ENCODE peak calls at places on chromosomes 2 and 18, in four cellular contexts. X is bronchial epithelial cell, H is SK-N-SH, Z is GM23248. D is an unnamed sample.

GRCh38 chr2:217824223-217824622 is 178.6 kb downstream of the TNS1 start:
- DNase-seq in X (no peak), H (no peak), Z (no peak), D (no peak)

GRCh38 chr2:26608557-26608956 is 32.6 kb downstream of the CIB4 start:
- DNase-seq in X (no peak), H (no peak), Z (no peak), D (no peak)

GRCh38 chr2:174120346-174120745 is 128.0 kb downstream of the OLA1 start:
- DNase-seq in X (peak; percentile 83), H (no peak), Z (peak; percentile 38), D (no peak)

GRCh38 chr18:67553471-67553870 is 37.0 kb upstream of the DSEL start:
- DNase-seq in X (no peak), H (no peak), Z (no peak), D (no peak)

GRCh38 chr2:3780477-3781402 is 77.4 kb downstream of the DCDC2C start:
- DNase-seq in X (peak; percentile 11), H (peak; percentile 87), Z (peak; percentile 57), D (peak; percentile 87)

GRCh38 chr18:32450026-32450681 is 20.5 kb downstream of the GAREM1 start:
- DNase-seq in X (no peak), H (no peak), Z (no peak), D (no peak)

GRCh38 chr2:120880381-120880780 is 144.7 kb downstream of the GLI2 start:
- DNase-seq in X (no peak), H (no peak), Z (no peak), D (peak; percentile 50)

GRCh38 chr2:126891681-126892500 is 6.8 kb upstream of the TEX51 start:
- DNase-seq in X (no peak), H (no peak), Z (no peak), D (no peak)

GRCh38 chr2:217150236-217150635 is 290.4 kb upstream of the TNP1 start:
- DNase-seq in X (no peak), H (no peak), Z (peak; percentile 49), D (no peak)

GRCh38 chr2:233059797-233060499 is at the start of gene INPP5D:
- DNase-seq in X (no peak), H (no peak), Z (no peak), D (no peak)

GRCh38 chr2:235930701-235931100 is 237.5 kb downstream of the GBX2 start:
- DNase-seq in X (no peak), H (no peak), Z (no peak), D (no peak)

GRCh38 chr2:28802975-28803429 is 7.6 kb upstream of the SPDYA start:
- DNase-seq in X (no peak), H (no peak), Z (peak; percentile 48), D (no peak)

GRCh38 chr18:77320960-77321559 is 71.4 kb downstream of the GALR1 start:
- DNase-seq in X (no peak), H (no peak), Z (no peak), D (no peak)

GRCh38 chr2:26885651-26886329 is 37.9 kb downstream of the DPYSL5 start:
- DNase-seq in X (no peak), H (no peak), Z (no peak), D (no peak)

GRCh38 chr2:16014041-16014787 is 73.9 kb downstream of the MYCN start:
- DNase-seq in X (no peak), H (no peak), Z (no peak), D (peak; percentile 56)

GRCh38 chr2:16013571-16013970 is 73.2 kb downstream of the MYCN start:
- DNase-seq in X (no peak), H (no peak), Z (no peak), D (peak; percentile 54)

GRCh38 chr2:16011621-16011960 is 71.2 kb downstream of the MYCN start:
- DNase-seq in X (no peak), H (no peak), Z (no peak), D (no peak)

GRCh38 chr2:16012029-16012596 is 71.8 kb downstream of the MYCN start:
- DNase-seq in X (no peak), H (no peak), Z (no peak), D (no peak)

GRCh38 chr2:16012626-16013501 is 72.5 kb downstream of the MYCN start:
- DNase-seq in X (peak; percentile 65), H (no peak), Z (no peak), D (peak; percentile 86)
- H3K4me3 ChIP-seq in X (no peak overlapping the region), H (no peak overlapping the region), Z (no peak overlapping the region), D (no peak overlapping the region)

GRCh38 chr2:129781749-129782617 is 197.5 kb upstream of the RAB6C start:
- DNase-seq in X (no peak), H (peak; percentile 22), Z (no peak), D (no peak)
- H3K27me3 ChIP-seq in X (no peaks in the 10 kb centered on the region), H (no peaks in the 10 kb centered on the region), Z (no peaks in the 10 kb centered on the region), D (no peaks in the 10 kb centered on the region)

GRCh38 chr2:224780814-224781213 is 64.6 kb upstream of the CCDC195 start:
- DNase-seq in X (no peak), H (no peak), Z (no peak), D (no peak)
- H3K36me3 ChIP-seq in X (no peaks in the 10 kb centered on the region), H (peaks cover 46% of the 10 kb centered on the region), Z (peaks cover 10% of the 10 kb centered on the region), D (no peaks in the 10 kb centered on the region)

GRCh38 chr2:25204190-25204838 is 35.9 kb upstream of the POMC start:
- DNase-seq in X (no peak), H (no peak), Z (peak; percentile 64), D (peak; percentile 67)

GRCh38 chr2:25198209-25198525 is 29.8 kb upstream of the POMC start:
- DNase-seq in X (no peak), H (no peak), Z (no peak), D (no peak)

GRCh38 chr2:25202290-25202689 is 33.9 kb upstream of the POMC start:
- DNase-seq in X (no peak), H (no peak), Z (no peak), D (no peak)

GRCh38 chr2:25201265-25201664 is 32.9 kb upstream of the POMC start:
- DNase-seq in X (no peak), H (no peak), Z (peak; percentile 35), D (no peak)

GRCh38 chr2:25201794-25202193 is 33.4 kb upstream of the POMC start:
- DNase-seq in X (no peak), H (no peak), Z (no peak), D (peak; percentile 49)
- H3K4me3 ChIP-seq in X (no peak overlapping the region), H (no peak overlapping the region), Z (no peak overlapping the region), D (no peak overlapping the region)

GRCh38 chr2:119197529-119198266 is 25.9 kb upstream of the STEAP3 start:
- DNase-seq in X (no peak), H (no peak), Z (no peak), D (no peak)
- H3K27me3 ChIP-seq in X (no peaks in the 10 kb centered on the region), H (peaks cover 6% of the 10 kb centered on the region), Z (peaks cover 5% of the 10 kb centered on the region), D (no peaks in the 10 kb centered on the region)

GRCh38 chr2:144405313-144405710 is 114.6 kb downstream of the ZEB2 start:
- DNase-seq in X (no peak), H (no peak), Z (no peak), D (no peak)

GRCh38 chr2:144403940-144404339 is 116.0 kb downstream of the ZEB2 start:
- DNase-seq in X (no peak), H (no peak), Z (no peak), D (no peak)

GRCh38 chr2:144401036-144401435 is 118.9 kb downstream of the ZEB2 start:
- DNase-seq in X (no peak), H (no peak), Z (no peak), D (no peak)

GRCh38 chr2:144404621-144405312 is 115.2 kb downstream of the ZEB2 start:
- DNase-seq in X (no peak), H (no peak), Z (no peak), D (no peak)

DNA sequence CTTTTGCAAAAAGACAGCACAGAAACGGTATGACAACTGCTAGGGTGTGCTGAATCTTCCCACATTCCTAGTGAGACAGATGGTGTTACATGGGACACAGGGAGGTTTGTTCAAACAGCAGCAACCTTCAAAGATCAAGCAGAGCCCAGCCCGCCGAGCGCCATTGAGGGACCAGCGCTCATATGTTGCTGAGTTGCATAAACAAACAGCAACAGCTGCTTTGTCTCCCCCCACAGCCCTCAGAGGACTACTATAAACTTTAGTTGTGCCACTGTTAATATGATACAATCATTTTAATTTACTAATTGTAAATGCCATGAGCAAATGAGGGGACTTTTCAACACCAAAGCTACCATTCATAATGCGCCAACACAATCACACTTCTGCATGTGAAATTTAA is 117.6 kb downstream of the ZEB2 start:
- DNase-seq in X (no peak), H (peak; percentile 8), Z (no peak), D (no peak)
- H3K36me3 ChIP-seq in X (no peaks in the 10 kb centered on the region), H (peaks cover 87% of the 10 kb centered on the region), Z (peaks cover 55% of the 10 kb centered on the region), D (no peaks in the 10 kb centered on the region)

GRCh38 chr2:16568998-16569397 is 96.6 kb downstream of the CYRIA start:
- DNase-seq in X (no peak), H (no peak), Z (no peak), D (no peak)
- H3K4me3 ChIP-seq in X (no peak overlapping the region), H (no peak overlapping the region), Z (no peak overlapping the region), D (no peak overlapping the region)

GRCh38 chr2:165793779-165794519 is at the start of gene GALNT3:
- DNase-seq in X (peak; percentile 81), H (peak; percentile 53), Z (peak; percentile 40), D (peak; percentile 93)
- H3K27me3 ChIP-seq in X (no peaks in the 10 kb centered on the region), H (no peaks in the 10 kb centered on the region), Z (no peaks in the 10 kb centered on the region), D (peaks cover 8% of the 10 kb centered on the region)